ENCODE peak calls at places on chromosomes 6 and 20, in ten cellular contexts. One of them, this sample, is unnamed.

GRCh38 chr6:32932132-32932868 is 8.5 kb downstream of the HLA-DMB start:
- DNase-seq in A549: no peak
- DNase-seq in central memory CD4-positive, alpha-beta T cell: no peak
- DNase-seq in pancreas: no peak
- DNase-seq in ureter: no peak
- DNase-seq in BJ: no peak
- DNase-seq in heart right ventricle: no peak
- DNase-seq in left colon: no peak
- DNase-seq in stimulated activated CD4-positive, alpha-beta T cell treated with anti-CD3 and anti-CD28 coated beads, Interleukin-4, amount 100 ng/mL, for 1 hour: no peak
- DNase-seq in AG04450: peak; percentile 37
- DNase-seq in this sample: no peak

GRCh38 chr6:18260448-18261106 is 3.8 kb downstream of the DEK start:
- DNase-seq in A549: no peak
- DNase-seq in central memory CD4-positive, alpha-beta T cell: no peak
- DNase-seq in pancreas: no peak
- DNase-seq in ureter: no peak
- DNase-seq in BJ: no peak
- DNase-seq in heart right ventricle: no peak
- DNase-seq in left colon: no peak
- DNase-seq in stimulated activated CD4-positive, alpha-beta T cell treated with anti-CD3 and anti-CD28 coated beads, Interleukin-4, amount 100 ng/mL, for 1 hour: no peak
- DNase-seq in AG04450: no peak
- DNase-seq in this sample: no peak

GRCh38 chr6:89843070-89843469 is 13.4 kb downstream of the CASP8AP2 start:
- DNase-seq in A549: no peak
- DNase-seq in central memory CD4-positive, alpha-beta T cell: no peak
- DNase-seq in pancreas: no peak
- DNase-seq in ureter: no peak
- DNase-seq in BJ: no peak
- DNase-seq in heart right ventricle: no peak
- DNase-seq in left colon: no peak
- DNase-seq in stimulated activated CD4-positive, alpha-beta T cell treated with anti-CD3 and anti-CD28 coated beads, Interleukin-4, amount 100 ng/mL, for 1 hour: no peak
- DNase-seq in AG04450: no peak
- DNase-seq in this sample: no peak

GRCh38 chr6:17971128-17972073 is 16.0 kb downstream of the KIF13A start:
- DNase-seq in A549: peak; percentile 29
- DNase-seq in central memory CD4-positive, alpha-beta T cell: no peak
- DNase-seq in pancreas: no peak
- DNase-seq in ureter: no peak
- DNase-seq in BJ: no peak
- DNase-seq in heart right ventricle: peak; percentile 13
- DNase-seq in left colon: no peak
- DNase-seq in stimulated activated CD4-positive, alpha-beta T cell treated with anti-CD3 and anti-CD28 coated beads, Interleukin-4, amount 100 ng/mL, for 1 hour: no peak
- DNase-seq in AG04450: no peak
- DNase-seq in this sample: no peak

GRCh38 chr6:150668882-150669476 is 69.3 kb downstream of the PLEKHG1 start:
- DNase-seq in A549: no peak
- DNase-seq in central memory CD4-positive, alpha-beta T cell: no peak
- DNase-seq in pancreas: no peak
- DNase-seq in ureter: no peak
- DNase-seq in BJ: no peak
- DNase-seq in heart right ventricle: no peak
- DNase-seq in left colon: no peak
- DNase-seq in stimulated activated CD4-positive, alpha-beta T cell treated with anti-CD3 and anti-CD28 coated beads, Interleukin-4, amount 100 ng/mL, for 1 hour: no peak
- DNase-seq in AG04450: no peak
- DNase-seq in this sample: no peak

GRCh38 chr6:32761084-32761483 is 2.2 kb downstream of the HLA-DQB2 start:
- DNase-seq in A549: no peak
- DNase-seq in central memory CD4-positive, alpha-beta T cell: no peak
- DNase-seq in pancreas: no peak
- DNase-seq in ureter: no peak
- DNase-seq in BJ: no peak
- DNase-seq in heart right ventricle: no peak
- DNase-seq in left colon: no peak
- DNase-seq in stimulated activated CD4-positive, alpha-beta T cell treated with anti-CD3 and anti-CD28 coated beads, Interleukin-4, amount 100 ng/mL, for 1 hour: no peak
- DNase-seq in AG04450: no peak
- DNase-seq in this sample: no peak

GRCh38 chr20:48287552-48288170 is 502.4 kb upstream of the SULF2 start:
- DNase-seq in A549: no peak
- DNase-seq in central memory CD4-positive, alpha-beta T cell: no peak
- DNase-seq in pancreas: no peak
- DNase-seq in ureter: no peak
- DNase-seq in BJ: no peak
- DNase-seq in heart right ventricle: no peak
- DNase-seq in left colon: no peak
- DNase-seq in stimulated activated CD4-positive, alpha-beta T cell treated with anti-CD3 and anti-CD28 coated beads, Interleukin-4, amount 100 ng/mL, for 1 hour: no peak
- DNase-seq in AG04450: no peak
- DNase-seq in this sample: peak; percentile 66

GRCh38 chr20:45404438-45404837 is 3.7 kb upstream of the DBNDD2 start:
- DNase-seq in A549: no peak
- DNase-seq in central memory CD4-positive, alpha-beta T cell: no peak
- DNase-seq in pancreas: no peak
- DNase-seq in ureter: no peak
- DNase-seq in BJ: no peak
- DNase-seq in heart right ventricle: no peak
- DNase-seq in left colon: no peak
- DNase-seq in stimulated activated CD4-positive, alpha-beta T cell treated with anti-CD3 and anti-CD28 coated beads, Interleukin-4, amount 100 ng/mL, for 1 hour: no peak
- DNase-seq in AG04450: no peak
- DNase-seq in this sample: no peak

GRCh38 chr20:62889411-62889810 is 27.8 kb upstream of the TCFL5 start:
- DNase-seq in A549: no peak
- DNase-seq in central memory CD4-positive, alpha-beta T cell: no peak
- DNase-seq in pancreas: peak; percentile 16
- DNase-seq in ureter: no peak
- DNase-seq in BJ: no peak
- DNase-seq in heart right ventricle: no peak
- DNase-seq in left colon: no peak
- DNase-seq in stimulated activated CD4-positive, alpha-beta T cell treated with anti-CD3 and anti-CD28 coated beads, Interleukin-4, amount 100 ng/mL, for 1 hour: no peak
- DNase-seq in AG04450: no peak
- DNase-seq in this sample: no peak

GRCh38 chr20:6094565-6094964 is 28.3 kb downstream of the FERMT1 start:
- DNase-seq in A549: no peak
- DNase-seq in central memory CD4-positive, alpha-beta T cell: no peak
- DNase-seq in pancreas: no peak
- DNase-seq in ureter: no peak
- DNase-seq in BJ: no peak
- DNase-seq in heart right ventricle: no peak
- DNase-seq in left colon: no peak
- DNase-seq in stimulated activated CD4-positive, alpha-beta T cell treated with anti-CD3 and anti-CD28 coated beads, Interleukin-4, amount 100 ng/mL, for 1 hour: no peak
- DNase-seq in AG04450: no peak
- DNase-seq in this sample: no peak

GRCh38 chr20:4483481-4483880 is 238.2 kb upstream of the PRND start:
- DNase-seq in A549: no peak
- DNase-seq in central memory CD4-positive, alpha-beta T cell: no peak
- DNase-seq in pancreas: no peak
- DNase-seq in ureter: no peak
- DNase-seq in BJ: no peak
- DNase-seq in heart right ventricle: no peak
- DNase-seq in left colon: no peak
- DNase-seq in stimulated activated CD4-positive, alpha-beta T cell treated with anti-CD3 and anti-CD28 coated beads, Interleukin-4, amount 100 ng/mL, for 1 hour: no peak
- DNase-seq in AG04450: no peak
- DNase-seq in this sample: no peak

GRCh38 chr20:22389836-22390542 is 194.4 kb downstream of the FOXA2 start:
- DNase-seq in A549: peak; percentile 89
- DNase-seq in central memory CD4-positive, alpha-beta T cell: no peak
- DNase-seq in pancreas: no peak
- DNase-seq in ureter: no peak
- DNase-seq in BJ: no peak
- DNase-seq in heart right ventricle: no peak
- DNase-seq in left colon: no peak
- DNase-seq in stimulated activated CD4-positive, alpha-beta T cell treated with anti-CD3 and anti-CD28 coated beads, Interleukin-4, amount 100 ng/mL, for 1 hour: no peak
- DNase-seq in AG04450: no peak
- DNase-seq in this sample: no peak

GRCh38 chr6:52046456-52046855 is 41.0 kb downstream of the PKHD1 start:
- DNase-seq in A549: no peak
- DNase-seq in central memory CD4-positive, alpha-beta T cell: no peak
- DNase-seq in pancreas: no peak
- DNase-seq in ureter: no peak
- DNase-seq in BJ: no peak
- DNase-seq in heart right ventricle: no peak
- DNase-seq in left colon: no peak
- DNase-seq in stimulated activated CD4-positive, alpha-beta T cell treated with anti-CD3 and anti-CD28 coated beads, Interleukin-4, amount 100 ng/mL, for 1 hour: no peak
- DNase-seq in AG04450: no peak
- DNase-seq in this sample: no peak

GRCh38 chr6:11772109-11772830 is 6.3 kb downstream of the ADTRP start:
- DNase-seq in A549: peak; percentile 77
- DNase-seq in central memory CD4-positive, alpha-beta T cell: no peak
- DNase-seq in pancreas: no peak
- DNase-seq in ureter: no peak
- DNase-seq in BJ: peak; percentile 88
- DNase-seq in heart right ventricle: no peak
- DNase-seq in left colon: no peak
- DNase-seq in stimulated activated CD4-positive, alpha-beta T cell treated with anti-CD3 and anti-CD28 coated beads, Interleukin-4, amount 100 ng/mL, for 1 hour: no peak
- DNase-seq in AG04450: peak; percentile 90
- DNase-seq in this sample: peak; percentile 56

GRCh38 chr6:71277926-71278594 is 10.6 kb upstream of the OGFRL1 start:
- DNase-seq in A549: no peak
- DNase-seq in central memory CD4-positive, alpha-beta T cell: no peak
- DNase-seq in pancreas: no peak
- DNase-seq in ureter: no peak
- DNase-seq in BJ: no peak
- DNase-seq in heart right ventricle: no peak
- DNase-seq in left colon: no peak
- DNase-seq in stimulated activated CD4-positive, alpha-beta T cell treated with anti-CD3 and anti-CD28 coated beads, Interleukin-4, amount 100 ng/mL, for 1 hour: no peak
- DNase-seq in AG04450: no peak
- DNase-seq in this sample: no peak

GRCh38 chr20:36917240-36917639 is 34.3 kb downstream of the SAMHD1 start:
- DNase-seq in A549: no peak
- DNase-seq in central memory CD4-positive, alpha-beta T cell: no peak
- DNase-seq in pancreas: no peak
- DNase-seq in ureter: no peak
- DNase-seq in BJ: no peak
- DNase-seq in heart right ventricle: no peak
- DNase-seq in left colon: no peak
- DNase-seq in stimulated activated CD4-positive, alpha-beta T cell treated with anti-CD3 and anti-CD28 coated beads, Interleukin-4, amount 100 ng/mL, for 1 hour: no peak
- DNase-seq in AG04450: no peak
- DNase-seq in this sample: no peak

GRCh38 chr20:22775671-22776139 is 191.3 kb upstream of the FOXA2 start:
- DNase-seq in A549: peak; percentile 97
- DNase-seq in central memory CD4-positive, alpha-beta T cell: no peak
- DNase-seq in pancreas: no peak
- DNase-seq in ureter: no peak
- DNase-seq in BJ: no peak
- DNase-seq in heart right ventricle: no peak
- DNase-seq in left colon: no peak
- DNase-seq in stimulated activated CD4-positive, alpha-beta T cell treated with anti-CD3 and anti-CD28 coated beads, Interleukin-4, amount 100 ng/mL, for 1 hour: no peak
- DNase-seq in AG04450: no peak
- DNase-seq in this sample: no peak

GRCh38 chr6:131379951-131380350 is 193.1 kb upstream of the ARG1 start:
- DNase-seq in A549: no peak
- DNase-seq in central memory CD4-positive, alpha-beta T cell: no peak
- DNase-seq in pancreas: no peak
- DNase-seq in ureter: no peak
- DNase-seq in BJ: peak; percentile 54
- DNase-seq in heart right ventricle: no peak
- DNase-seq in left colon: no peak
- DNase-seq in stimulated activated CD4-positive, alpha-beta T cell treated with anti-CD3 and anti-CD28 coated beads, Interleukin-4, amount 100 ng/mL, for 1 hour: no peak
- DNase-seq in AG04450: peak; percentile 8
- DNase-seq in this sample: no peak

GRCh38 chr6:169724554-169725269 is 412 bp upstream of the PHF10 start:
- DNase-seq in A549: peak; percentile 38
- DNase-seq in central memory CD4-positive, alpha-beta T cell: peak; percentile 60
- DNase-seq in pancreas: peak; percentile 81
- DNase-seq in ureter: peak; percentile 54
- DNase-seq in BJ: no peak
- DNase-seq in heart right ventricle: peak; percentile 34
- DNase-seq in left colon: peak; percentile 41
- DNase-seq in stimulated activated CD4-positive, alpha-beta T cell treated with anti-CD3 and anti-CD28 coated beads, Interleukin-4, amount 100 ng/mL, for 1 hour: peak; percentile 80
- DNase-seq in AG04450: no peak
- DNase-seq in this sample: no peak

GRCh38 chr6:20203561-20204528 is 8.4 kb downstream of the MBOAT1 start:
- DNase-seq in A549: no peak
- DNase-seq in central memory CD4-positive, alpha-beta T cell: no peak
- DNase-seq in pancreas: no peak
- DNase-seq in ureter: no peak
- DNase-seq in BJ: no peak
- DNase-seq in heart right ventricle: no peak
- DNase-seq in left colon: no peak
- DNase-seq in stimulated activated CD4-positive, alpha-beta T cell treated with anti-CD3 and anti-CD28 coated beads, Interleukin-4, amount 100 ng/mL, for 1 hour: no peak
- DNase-seq in AG04450: no peak
- DNase-seq in this sample: no peak

GRCh38 chr6:62714112-62714511 is 428.1 kb upstream of the KHDRBS2 start:
- DNase-seq in A549: no peak
- DNase-seq in central memory CD4-positive, alpha-beta T cell: no peak
- DNase-seq in pancreas: no peak
- DNase-seq in ureter: no peak
- DNase-seq in BJ: no peak
- DNase-seq in heart right ventricle: no peak
- DNase-seq in left colon: no peak
- DNase-seq in stimulated activated CD4-positive, alpha-beta T cell treated with anti-CD3 and anti-CD28 coated beads, Interleukin-4, amount 100 ng/mL, for 1 hour: no peak
- DNase-seq in AG04450: no peak
- DNase-seq in this sample: no peak

GRCh38 chr6:149860834-149861602 is 3.1 kb downstream of the LRP11 start:
- DNase-seq in A549: no peak
- DNase-seq in central memory CD4-positive, alpha-beta T cell: no peak
- DNase-seq in pancreas: no peak
- DNase-seq in ureter: no peak
- DNase-seq in BJ: no peak
- DNase-seq in heart right ventricle: no peak
- DNase-seq in left colon: no peak
- DNase-seq in stimulated activated CD4-positive, alpha-beta T cell treated with anti-CD3 and anti-CD28 coated beads, Interleukin-4, amount 100 ng/mL, for 1 hour: no peak
- DNase-seq in AG04450: no peak
- DNase-seq in this sample: no peak

GRCh38 chr6:34795836-34796425 is 4.0 kb downstream of the BLTP3A start:
- DNase-seq in A549: peak; percentile 7
- DNase-seq in central memory CD4-positive, alpha-beta T cell: no peak
- DNase-seq in pancreas: no peak
- DNase-seq in ureter: no peak
- DNase-seq in BJ: no peak
- DNase-seq in heart right ventricle: no peak
- DNase-seq in left colon: no peak
- DNase-seq in stimulated activated CD4-positive, alpha-beta T cell treated with anti-CD3 and anti-CD28 coated beads, Interleukin-4, amount 100 ng/mL, for 1 hour: no peak
- DNase-seq in AG04450: no peak
- DNase-seq in this sample: no peak

GRCh38 chr6:39821739-39822532 is 29.8 kb downstream of the DAAM2 start:
- DNase-seq in A549: no peak
- DNase-seq in central memory CD4-positive, alpha-beta T cell: no peak
- DNase-seq in pancreas: no peak
- DNase-seq in ureter: no peak
- DNase-seq in BJ: no peak
- DNase-seq in heart right ventricle: peak; percentile 61
- DNase-seq in left colon: peak; percentile 33
- DNase-seq in stimulated activated CD4-positive, alpha-beta T cell treated with anti-CD3 and anti-CD28 coated beads, Interleukin-4, amount 100 ng/mL, for 1 hour: no peak
- DNase-seq in AG04450: no peak
- DNase-seq in this sample: no peak

GRCh38 chr20:63017826-63018411 is 11.2 kb upstream of the BHLHE23 start:
- DNase-seq in A549: no peak
- DNase-seq in central memory CD4-positive, alpha-beta T cell: no peak
- DNase-seq in pancreas: no peak
- DNase-seq in ureter: no peak
- DNase-seq in BJ: no peak
- DNase-seq in heart right ventricle: no peak
- DNase-seq in left colon: no peak
- DNase-seq in stimulated activated CD4-positive, alpha-beta T cell treated with anti-CD3 and anti-CD28 coated beads, Interleukin-4, amount 100 ng/mL, for 1 hour: no peak
- DNase-seq in AG04450: no peak
- DNase-seq in this sample: no peak